ENCODE peak calls at places on chromosome 4, in eight cellular contexts. One of them, this sample, is unnamed.

GRCh38 chr4:14338206-14338605 is 664.1 kb upstream of the CPEB2 start:
- DNase-seq in NB4: no peak
- DNase-seq in transverse colon: no peak
- DNase-seq in testis: no peak
- DNase-seq in ovary: no peak
- DNase-seq in esophagus squamous epithelium: no peak
- DNase-seq in stomach: no peak
- DNase-seq in uterus: no peak
- DNase-seq in this sample: no peak

GRCh38 chr4:164212134-164212533 is 541.8 kb upstream of the SMIM31 start:
- DNase-seq in testis: no peak
- DNase-seq in transverse colon: no peak
- DNase-seq in uterus: no peak
- DNase-seq in esophagus squamous epithelium: no peak
- DNase-seq in NB4: no peak
- DNase-seq in ovary: no peak
- DNase-seq in stomach: no peak
- DNase-seq in this sample: no peak

GRCh38 chr4:177726111-177726510 is 283.9 kb upstream of the AGA start:
- DNase-seq in esophagus squamous epithelium: no peak
- DNase-seq in stomach: no peak
- DNase-seq in uterus: no peak
- DNase-seq in testis: no peak
- DNase-seq in transverse colon: no peak
- DNase-seq in ovary: no peak
- DNase-seq in NB4: peak
- DNase-seq in this sample: no peak

GRCh38 chr4:53885668-53886067 is 178.7 kb downstream of the CHIC2 start:
- DNase-seq in esophagus squamous epithelium: no peak
- DNase-seq in stomach: no peak
- DNase-seq in testis: no peak
- DNase-seq in ovary: no peak
- DNase-seq in transverse colon: no peak
- DNase-seq in uterus: no peak
- DNase-seq in NB4: no peak
- DNase-seq in this sample: no peak

GRCh38 chr4:166252487-166253402 is 379.7 kb downstream of the TLL1 start:
- DNase-seq in ovary: no peak
- DNase-seq in testis: peak
- DNase-seq in esophagus squamous epithelium: no peak
- DNase-seq in transverse colon: no peak
- DNase-seq in stomach: no peak
- DNase-seq in NB4: peak
- DNase-seq in uterus: no peak
- DNase-seq in this sample: no peak

GRCh38 chr4:169335331-169335730 is 64.6 kb upstream of the SH3RF1 start:
- DNase-seq in uterus: no peak
- DNase-seq in esophagus squamous epithelium: no peak
- DNase-seq in testis: no peak
- DNase-seq in ovary: no peak
- DNase-seq in stomach: no peak
- DNase-seq in NB4: no peak
- DNase-seq in transverse colon: no peak
- DNase-seq in this sample: no peak

GRCh38 chr4:81031389-81032173 is 1.1 kb downstream of the BMP3 start:
- DNase-seq in NB4: no peak
- DNase-seq in testis: peak
- DNase-seq in esophagus squamous epithelium: no peak
- DNase-seq in ovary: no peak
- DNase-seq in stomach: no peak
- DNase-seq in transverse colon: no peak
- DNase-seq in uterus: no peak
- DNase-seq in this sample: peak

GRCh38 chr4:7201351-7202305 is 9.3 kb downstream of the SORCS2 start:
- DNase-seq in transverse colon: no peak
- DNase-seq in uterus: peak
- DNase-seq in esophagus squamous epithelium: no peak
- DNase-seq in ovary: peak
- DNase-seq in NB4: no peak
- DNase-seq in testis: no peak
- DNase-seq in stomach: no peak
- DNase-seq in this sample: no peak

GRCh38 chr4:62927574-62927973 is 1481.7 kb downstream of the TECRL start:
- DNase-seq in stomach: no peak
- DNase-seq in ovary: no peak
- DNase-seq in NB4: no peak
- DNase-seq in uterus: no peak
- DNase-seq in esophagus squamous epithelium: no peak
- DNase-seq in testis: no peak
- DNase-seq in transverse colon: no peak
- DNase-seq in this sample: no peak

GRCh38 chr4:158255727-158256324 is 45.5 kb downstream of the TMEM144 start:
- DNase-seq in esophagus squamous epithelium: no peak
- DNase-seq in testis: no peak
- DNase-seq in ovary: no peak
- DNase-seq in NB4: peak
- DNase-seq in transverse colon: no peak
- DNase-seq in stomach: no peak
- DNase-seq in uterus: no peak
- DNase-seq in this sample: no peak

GRCh38 chr4:8847331-8847730 is 24.3 kb downstream of the HMX1 start:
- DNase-seq in NB4: no peak
- DNase-seq in esophagus squamous epithelium: no peak
- DNase-seq in ovary: no peak
- DNase-seq in stomach: no peak
- DNase-seq in uterus: no peak
- DNase-seq in testis: peak
- DNase-seq in transverse colon: peak
- DNase-seq in this sample: peak

GRCh38 chr4:53196872-53197759 is 168.7 kb downstream of the SCFD2 start:
- DNase-seq in transverse colon: no peak
- DNase-seq in stomach: no peak
- DNase-seq in ovary: no peak
- DNase-seq in NB4: peak
- DNase-seq in esophagus squamous epithelium: no peak
- DNase-seq in uterus: no peak
- DNase-seq in testis: no peak
- DNase-seq in this sample: no peak

GRCh38 chr4:62711575-62711974 is 1511.4 kb downstream of the ADGRL3 start:
- DNase-seq in uterus: no peak
- DNase-seq in transverse colon: no peak
- DNase-seq in ovary: no peak
- DNase-seq in stomach: no peak
- DNase-seq in NB4: no peak
- DNase-seq in testis: no peak
- DNase-seq in esophagus squamous epithelium: no peak
- DNase-seq in this sample: no peak

DNA sequence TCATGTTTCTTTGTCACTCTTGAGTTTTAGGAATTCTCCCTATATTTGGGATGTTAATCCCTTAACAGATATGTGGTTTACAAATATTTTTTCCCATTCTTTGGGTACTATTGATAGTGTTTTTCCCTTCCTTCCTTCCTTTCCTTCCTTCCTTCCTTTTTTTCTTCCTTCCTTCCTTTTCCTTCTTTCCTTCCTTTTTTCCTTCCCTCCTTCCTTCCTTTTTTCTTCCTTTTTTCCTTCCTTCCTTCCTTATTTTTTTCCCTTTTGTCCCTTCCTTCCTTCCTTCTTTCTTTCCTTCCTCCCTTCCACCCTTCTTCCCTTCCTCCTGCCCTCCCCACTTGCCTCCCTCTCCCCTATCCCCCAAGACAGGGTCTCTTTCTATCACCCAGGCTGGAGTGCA is 42.1 kb downstream of the WDR17 start:
- DNase-seq in uterus: no peak
- DNase-seq in ovary: no peak
- DNase-seq in transverse colon: no peak
- DNase-seq in esophagus squamous epithelium: no peak
- DNase-seq in testis: no peak
- DNase-seq in stomach: no peak
- DNase-seq in NB4: no peak
- DNase-seq in this sample: no peak
- TF ChIP-seq POLR2A in uterus: no peak
- TF ChIP-seq POLR2A in ovary: no peak
- TF ChIP-seq POLR2A in transverse colon: no peak
- TF ChIP-seq POLR2A in esophagus squamous epithelium: no peak
- TF ChIP-seq POLR2A in testis: no peak
- TF ChIP-seq POLR2A in stomach: no peak
- TF ChIP-seq POLR2A in NB4: no peak
- TF ChIP-seq POLR2A in this sample: no peak

DNA sequence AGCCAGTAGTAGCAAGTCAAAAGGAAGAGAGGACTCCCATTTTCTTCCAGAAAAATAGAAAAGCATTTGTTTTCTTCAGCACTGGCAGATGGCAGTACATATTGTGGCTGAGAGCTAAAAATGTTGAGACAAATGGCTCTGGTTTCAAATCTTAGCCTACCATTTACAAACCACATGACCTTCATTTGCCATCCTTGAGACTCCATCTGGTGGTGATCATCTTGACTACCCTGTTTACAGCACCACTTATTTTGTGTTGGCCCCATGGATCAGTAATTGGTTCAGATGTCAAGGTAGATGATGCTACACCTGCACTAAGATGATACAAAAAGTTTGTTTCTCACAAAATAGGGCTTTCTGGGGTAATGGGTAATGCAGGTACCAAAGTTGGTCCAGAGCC is 951.8 kb upstream of the IGFBP7 start:
- DNase-seq in testis: no peak
- DNase-seq in NB4: peak
- DNase-seq in stomach: no peak
- DNase-seq in uterus: no peak
- DNase-seq in transverse colon: no peak
- DNase-seq in ovary: no peak
- DNase-seq in esophagus squamous epithelium: no peak
- DNase-seq in this sample: no peak
- TF ChIP-seq CTCF in testis: no peak
- TF ChIP-seq CTCF in NB4: no peak
- TF ChIP-seq CTCF in stomach: no peak
- TF ChIP-seq CTCF in uterus: no peak
- TF ChIP-seq CTCF in transverse colon: no peak
- TF ChIP-seq CTCF in ovary: no peak
- TF ChIP-seq CTCF in esophagus squamous epithelium: no peak
- TF ChIP-seq CTCF in this sample: no peak

GRCh38 chr4:109815151-109816081 is at the start of gene GAR1:
- DNase-seq in transverse colon: peak
- DNase-seq in stomach: peak
- DNase-seq in ovary: peak
- DNase-seq in NB4: peak
- DNase-seq in uterus: peak
- DNase-seq in testis: peak
- DNase-seq in esophagus squamous epithelium: peak
- DNase-seq in this sample: peak
- TF ChIP-seq POLR2A in transverse colon: peak
- TF ChIP-seq POLR2A in stomach: peak
- TF ChIP-seq POLR2A in ovary: no peak
- TF ChIP-seq POLR2A in NB4: peak
- TF ChIP-seq POLR2A in uterus: peak
- TF ChIP-seq POLR2A in testis: no peak
- TF ChIP-seq POLR2A in esophagus squamous epithelium: peak
- TF ChIP-seq POLR2A in this sample: peak

GRCh38 chr4:55625835-55626234 is 10.3 kb downstream of the NMU start:
- DNase-seq in ovary: no peak
- DNase-seq in stomach: no peak
- DNase-seq in esophagus squamous epithelium: no peak
- DNase-seq in uterus: no peak
- DNase-seq in transverse colon: no peak
- DNase-seq in NB4: no peak
- DNase-seq in testis: no peak
- DNase-seq in this sample: no peak
- TF ChIP-seq CTCF in ovary: no peak
- TF ChIP-seq CTCF in stomach: no peak
- TF ChIP-seq CTCF in esophagus squamous epithelium: no peak
- TF ChIP-seq CTCF in uterus: no peak
- TF ChIP-seq CTCF in transverse colon: no peak
- TF ChIP-seq CTCF in NB4: no peak
- TF ChIP-seq CTCF in testis: no peak
- TF ChIP-seq CTCF in this sample: no peak

GRCh38 chr4:95469617-95470016 is 79.2 kb downstream of the UNC5C start:
- DNase-seq in testis: no peak
- DNase-seq in esophagus squamous epithelium: no peak
- DNase-seq in transverse colon: no peak
- DNase-seq in stomach: no peak
- DNase-seq in NB4: no peak
- DNase-seq in uterus: no peak
- DNase-seq in ovary: no peak
- DNase-seq in this sample: no peak

GRCh38 chr4:95466791-95467190 is 82.0 kb downstream of the UNC5C start:
- DNase-seq in transverse colon: no peak
- DNase-seq in testis: no peak
- DNase-seq in stomach: no peak
- DNase-seq in esophagus squamous epithelium: no peak
- DNase-seq in NB4: no peak
- DNase-seq in ovary: no peak
- DNase-seq in uterus: no peak
- DNase-seq in this sample: no peak

GRCh38 chr4:95472538-95472937 is 76.2 kb downstream of the UNC5C start:
- DNase-seq in stomach: no peak
- DNase-seq in uterus: no peak
- DNase-seq in testis: no peak
- DNase-seq in esophagus squamous epithelium: no peak
- DNase-seq in ovary: no peak
- DNase-seq in NB4: no peak
- DNase-seq in transverse colon: no peak
- DNase-seq in this sample: no peak

GRCh38 chr4:95465010-95465409 is 83.8 kb downstream of the UNC5C start:
- DNase-seq in transverse colon: no peak
- DNase-seq in NB4: no peak
- DNase-seq in esophagus squamous epithelium: no peak
- DNase-seq in ovary: no peak
- DNase-seq in stomach: no peak
- DNase-seq in uterus: no peak
- DNase-seq in testis: no peak
- DNase-seq in this sample: no peak

DNA sequence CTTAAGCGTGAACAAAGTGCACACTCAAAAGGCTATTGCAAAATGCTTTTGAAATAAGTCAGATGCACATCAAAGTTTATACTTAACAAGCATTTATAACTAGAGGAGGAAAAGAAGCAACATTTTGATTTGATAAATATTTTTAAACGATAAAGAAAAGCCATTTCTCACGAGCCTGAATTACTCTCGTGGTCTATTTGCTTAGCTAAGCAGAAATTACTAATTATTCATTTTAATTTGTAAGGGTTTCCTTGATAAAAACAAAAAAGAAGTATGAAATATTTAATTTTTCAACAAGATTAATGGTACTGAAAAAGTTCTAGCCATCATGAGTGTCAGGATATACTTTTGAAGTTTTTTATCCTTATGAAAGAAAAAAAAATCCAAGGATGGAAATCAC is 78.2 kb downstream of the UNC5C start:
- DNase-seq in NB4: no peak
- DNase-seq in esophagus squamous epithelium: no peak
- DNase-seq in stomach: no peak
- DNase-seq in ovary: no peak
- DNase-seq in transverse colon: no peak
- DNase-seq in testis: no peak
- DNase-seq in uterus: no peak
- DNase-seq in this sample: no peak
- TF ChIP-seq POLR2A in NB4: no peak
- TF ChIP-seq POLR2A in esophagus squamous epithelium: no peak
- TF ChIP-seq POLR2A in stomach: no peak
- TF ChIP-seq POLR2A in ovary: no peak
- TF ChIP-seq POLR2A in transverse colon: no peak
- TF ChIP-seq POLR2A in testis: no peak
- TF ChIP-seq POLR2A in uterus: no peak
- TF ChIP-seq POLR2A in this sample: no peak